ENCODE peak calls at places on chromosomes 4 and X, in seven cellular contexts. M is retina; U is RPMI8226; Q is HS-5; F is activated CD4-positive, CD25-positive, alpha-beta regulatory T cell; A is nucleus accumbens; O is NCI-H1092. S is an unnamed sample.

GRCh38 chr4:73308286-73308685 is 49.7 kb upstream of the ANKRD17 start:
- DNase-seq in M (no peak), U (peak; percentile 29), Q (no peak), F (no peak), A (no peak), O (no peak), S (no peak)

GRCh38 chr4:92387459-92388069 is 83.8 kb downstream of the GRID2 start:
- DNase-seq in M (peak; percentile 8), U (peak; percentile 7), Q (peak; percentile 36), F (no peak), A (no peak), O (peak; percentile 8), S (no peak)

GRCh38 chr4:149110499-149110898 is 668.3 kb upstream of the NR3C2 start:
- DNase-seq in M (no peak), U (no peak), Q (no peak), F (no peak), A (no peak), O (no peak), S (no peak)

GRCh38 chr4:16124232-16124631 is 40.4 kb upstream of the PROM1 start:
- DNase-seq in M (no peak), U (no peak), Q (no peak), F (no peak), A (no peak), O (peak; percentile 67), S (no peak)

GRCh38 chr4:55348436-55348835 is 2.4 kb downstream of the SRD5A3 start:
- DNase-seq in M (no peak), U (no peak), Q (peak; percentile 59), F (no peak), A (no peak), O (no peak), S (no peak)

GRCh38 chr4:51885371-51885770 is 42.4 kb downstream of the DCUN1D4 start:
- DNase-seq in M (no peak), U (no peak), Q (no peak), F (no peak), A (no peak), O (no peak), S (no peak)

GRCh38 chr4:113057891-113058290 is 8.4 kb downstream of the ANK2 start:
- DNase-seq in M (no peak), U (no peak), Q (no peak), F (no peak), A (no peak), O (no peak), S (no peak)

GRCh38 chrX:17590892-17591740 is 146.2 kb upstream of the SCML1 start:
- DNase-seq in M (peak; percentile 73), U (peak; percentile 66), Q (no peak), F (no peak), A (peak; percentile 2), O (peak; percentile 65), S (peak; percentile 43)

GRCh38 chr4:26864904-26865303 is 4.3 kb downstream of the STIM2 start:
- DNase-seq in M (no peak), U (no peak), Q (no peak), F (no peak), A (no peak), O (no peak), S (no peak)

GRCh38 chr4:74661427-74662171 is 132.7 kb downstream of the BTC start:
- DNase-seq in M (no peak), U (no peak), Q (no peak), F (no peak), A (no peak), O (no peak), S (no peak)

GRCh38 chrX:9352683-9353430 is 112.0 kb upstream of the TBL1X start:
- DNase-seq in M (no peak), U (peak; percentile 88), Q (no peak), F (peak; percentile 2), A (peak; percentile 6), O (no peak), S (peak; percentile 78)

GRCh38 chr4:76197001-76197743 is 16.5 kb downstream of the SCARB2 start:
- DNase-seq in M (peak; percentile 65), U (no peak), Q (no peak), F (no peak), A (no peak), O (no peak), S (no peak)

GRCh38 chr4:1746265-1746691 is 25.0 kb downstream of the TACC3 start:
- DNase-seq in M (peak; percentile 86), U (peak; percentile 68), Q (no peak), F (peak; percentile 69), A (no peak), O (peak; percentile 54), S (no peak)

GRCh38 chrX:140343226-140343873 is 161.5 kb downstream of the SOX3 start:
- DNase-seq in M (no peak), U (no peak), Q (no peak), F (no peak), A (no peak), O (no peak), S (no peak)

GRCh38 chr4:55186700-55187099 is 61.3 kb upstream of the KDR start:
- DNase-seq in M (peak; percentile 14), U (no peak), Q (no peak), F (no peak), A (no peak), O (no peak), S (no peak)

GRCh38 chr4:109408711-109409110 is 24.9 kb upstream of the SEC24B start:
- DNase-seq in M (no peak), U (no peak), Q (no peak), F (no peak), A (no peak), O (no peak), S (no peak)

GRCh38 chr4:70508801-70509200 is 9.6 kb upstream of the AMTN start:
- DNase-seq in M (no peak), U (no peak), Q (no peak), F (no peak), A (no peak), O (no peak), S (no peak)

GRCh38 chrX:153738056-153738605 is 13.5 kb downstream of the ABCD1 start:
- DNase-seq in M (no peak), U (no peak), Q (no peak), F (no peak), A (no peak), O (no peak), S (no peak)

GRCh38 chrX:129445436-129445835 is 77.9 kb downstream of the SMARCA1 start:
- DNase-seq in M (no peak), U (peak; percentile 31), Q (no peak), F (no peak), A (no peak), O (no peak), S (no peak)

GRCh38 chr4:6076391-6076790 is 58.2 kb upstream of the C4orf50 start:
- DNase-seq in M (no peak), U (no peak), Q (no peak), F (no peak), A (no peak), O (no peak), S (no peak)

GRCh38 chr4:69156913-69157312 is 57.6 kb downstream of the UGT2B11 start:
- DNase-seq in M (no peak), U (peak; percentile 7), Q (no peak), F (no peak), A (no peak), O (no peak), S (no peak)

GRCh38 chr4:88960576-88960975 is 96.4 kb downstream of the FAM13A start:
- DNase-seq in M (no peak), U (no peak), Q (no peak), F (no peak), A (no peak), O (no peak), S (no peak)

GRCh38 chrX:10235851-10236250 is 79.1 kb downstream of the CLCN4 start:
- DNase-seq in M (no peak), U (no peak), Q (no peak), F (no peak), A (no peak), O (no peak), S (no peak)

GRCh38 chr4:18020671-18021469 is 685 bp downstream of the LCORL start:
- DNase-seq in M (peak; percentile 88), U (peak; percentile 68), Q (peak; percentile 58), F (peak; percentile 16), A (peak; percentile 62), O (peak; percentile 74), S (peak; percentile 60)

GRCh38 chr4:25823632-25824031 is 39.2 kb downstream of the SEL1L3 start:
- DNase-seq in M (no peak), U (no peak), Q (no peak), F (no peak), A (no peak), O (no peak), S (no peak)

GRCh38 chr4:6467600-6467999 is 4.8 kb downstream of the PPP2R2C start:
- DNase-seq in M (no peak), U (no peak), Q (no peak), F (no peak), A (no peak), O (no peak), S (no peak)

GRCh38 chrX:18133605-18134004 is 87.1 kb downstream of the BEND2 start:
- DNase-seq in M (peak; percentile 5), U (no peak), Q (no peak), F (no peak), A (no peak), O (no peak), S (no peak)

GRCh38 chr4:94408549-94409374 is 43.0 kb upstream of the PDLIM5 start:
- DNase-seq in M (peak; percentile 15), U (no peak), Q (no peak), F (no peak), A (no peak), O (no peak), S (no peak)

GRCh38 chr4:78876568-78877320 is 62.5 kb downstream of the PAQR3 start:
- DNase-seq in M (no peak), U (no peak), Q (no peak), F (no peak), A (no peak), O (no peak), S (no peak)

GRCh38 chr4:152573861-152574260 is 38.0 kb upstream of the FBXW7 start:
- DNase-seq in M (no peak), U (no peak), Q (no peak), F (no peak), A (no peak), O (no peak), S (no peak)

GRCh38 chrX:154082396-154083133 is 15.0 kb downstream of the MECP2 start:
- DNase-seq in M (no peak), U (no peak), Q (peak; percentile 31), F (no peak), A (no peak), O (no peak), S (no peak)

S was measured in CD14-positive monocyte.